ENCODE peak calls at places on chromosomes 6 and 20, in six cellular contexts. N is SK-N-SH, D is H1, Z is HepG2, B is K562, K is GM12878. C is an unnamed sample.

GRCh38 chr6:100175814-100176275 is 181.8 kb upstream of the MCHR2 start:
- DNase-seq in N (no peak), K (no peak), D (no peak), B (no peak), Z (peak; percentile 16), C (no peak)

GRCh38 chr6:149727793-149728498 is 10.0 kb upstream of the LATS1 start:
- DNase-seq in B (no peak), D (no peak), Z (no peak), N (no peak), K (no peak), C (peak; percentile 63)

GRCh38 chr6:140809694-140810101 is 1323.0 kb upstream of the GJE1 start:
- DNase-seq in Z (no peak), D (no peak), K (peak; percentile 35), N (no peak), B (no peak), C (no peak)

GRCh38 chr6:134551245-134551960 is 233.5 kb upstream of the SGK1 start:
- DNase-seq in Z (no peak), K (no peak), D (no peak), N (no peak), B (no peak), C (no peak)

GRCh38 chr20:24656391-24656790 is 187.0 kb downstream of the SYNDIG1 start:
- DNase-seq in N (no peak), D (no peak), B (no peak), Z (no peak), K (no peak), C (no peak)

GRCh38 chr6:130995783-130996447 is 67.1 kb downstream of the EPB41L2 start:
- DNase-seq in Z (no peak), D (no peak), K (no peak), N (no peak), B (no peak), C (no peak)

GRCh38 chr20:59955131-59955796 is 3.0 kb upstream of the CDH26 start:
- DNase-seq in B (peak; percentile 14), N (no peak), D (no peak), K (no peak), Z (peak; percentile 53), C (no peak)

GRCh38 chr6:19988555-19988954 is 151.4 kb downstream of the ID4 start:
- DNase-seq in N (no peak), D (no peak), Z (peak; percentile 8), B (no peak), K (no peak), C (no peak)

GRCh38 chr6:28648035-28648877 is 122.6 kb downstream of the GPX5 start:
- DNase-seq in Z (peak; percentile 81), K (peak; percentile 77), N (peak; percentile 60), B (peak; percentile 36), D (peak; percentile 93), C (peak; percentile 71)

GRCh38 chr20:37276494-37277252 is 12.8 kb upstream of the MANBAL start:
- DNase-seq in D (no peak), N (peak; percentile 63), K (no peak), B (no peak), Z (peak; percentile 49), C (peak; percentile 51)

GRCh38 chr6:133040025-133040838 is 200.9 kb upstream of the EYA4 start:
- DNase-seq in D (no peak), B (no peak), Z (peak; percentile 54), K (no peak), N (peak; percentile 21), C (no peak)

GRCh38 chr6:11682525-11682924 is 96.1 kb downstream of the ADTRP start:
- DNase-seq in B (no peak), D (no peak), N (no peak), Z (no peak), K (no peak), C (no peak)

GRCh38 chr6:133707456-133707855 is 181.5 kb upstream of the TCF21 start:
- DNase-seq in K (peak; percentile 5), N (no peak), B (no peak), D (no peak), Z (no peak), C (no peak)

GRCh38 chr6:55943329-55943728 is 67.9 kb upstream of the BMP5 start:
- DNase-seq in D (no peak), B (no peak), Z (no peak), K (no peak), N (no peak), C (no peak)

GRCh38 chr20:63125893-63126601 is 89.9 kb downstream of the YTHDF1 start:
- DNase-seq in D (no peak), Z (no peak), N (no peak), B (no peak), K (no peak), C (no peak)

GRCh38 chr6:159762681-159763293 is 942 bp downstream of the ACAT2 start:
- DNase-seq in K (no peak), D (no peak), Z (peak; percentile 74), B (peak; percentile 55), N (no peak), C (no peak)

GRCh38 chr20:25310921-25311728 is 63.2 kb downstream of the PYGB start:
- DNase-seq in N (no peak), B (no peak), D (no peak), Z (peak; percentile 55), K (no peak), C (no peak)

GRCh38 chr6:124076336-124077048 is 272.8 kb downstream of the NKAIN2 start:
- DNase-seq in B (no peak), D (no peak), K (no peak), Z (no peak), N (no peak), C (no peak)

GRCh38 chr20:32452776-32453466 is 94.8 kb downstream of the ASXL1 start:
- DNase-seq in B (no peak), Z (no peak), D (no peak), N (no peak), K (no peak), C (no peak)

GRCh38 chr20:53334861-53335260 is 258.8 kb downstream of the ZNF217 start:
- DNase-seq in D (no peak), Z (no peak), N (no peak), K (no peak), B (no peak), C (no peak)

GRCh38 chr6:157879873-157880254 is 56.8 kb downstream of the SNX9 start:
- DNase-seq in B (no peak), N (no peak), D (no peak), K (no peak), Z (no peak), C (no peak)

GRCh38 chr6:9086331-9086730 is 651.0 kb upstream of the SLC35B3 start:
- DNase-seq in B (no peak), D (no peak), Z (no peak), K (no peak), N (no peak), C (no peak)

GRCh38 chr6:153125032-153125431 is 6.0 kb downstream of the RGS17 start:
- DNase-seq in B (no peak), K (no peak), D (no peak), N (no peak), Z (no peak), C (no peak)

GRCh38 chr20:24118096-24118780 is 129.7 kb upstream of the GGTLC1 start:
- DNase-seq in Z (no peak), N (peak; percentile 52), D (no peak), K (no peak), B (no peak), C (no peak)

DNA sequence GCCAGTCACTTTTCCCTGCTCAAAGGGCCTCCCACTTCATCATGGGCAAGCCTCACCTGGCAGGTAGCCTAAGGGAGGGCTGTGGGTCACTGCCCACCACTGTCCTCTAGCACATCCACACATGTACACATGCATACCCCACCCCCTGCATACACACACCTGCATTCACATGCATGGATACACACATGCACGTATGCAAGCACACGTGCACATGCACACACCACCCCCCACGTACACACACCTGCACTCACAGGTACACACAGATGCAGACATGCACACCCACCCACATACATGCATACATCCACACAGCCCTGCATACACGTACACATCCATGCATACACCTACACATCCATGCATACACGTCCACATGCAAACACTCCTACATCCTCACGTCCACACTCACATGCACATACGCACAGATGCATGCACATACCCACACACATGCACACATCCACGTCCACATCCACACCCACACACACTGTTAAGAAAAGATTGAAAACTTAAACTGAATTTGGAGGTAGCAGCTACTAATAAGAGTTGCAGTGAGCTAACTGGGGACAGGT is 14.0 kb upstream of the EXOC2 start:
- DNase-seq in B (no peak), D (peak; percentile 40), Z (no peak), K (no peak), N (no peak), C (no peak)
- TF ChIP-seq GABPA in B (no peak), D (no peak), Z (no peak), K (no peak), N (no peak), C (no peak)

GRCh38 chr6:18389479-18389878 is 2.3 kb downstream of the RNF144B start:
- DNase-seq in K (no peak), D (no peak), Z (no peak), N (no peak), B (no peak), C (no peak)
- TF ChIP-seq GABPA in K (no peak), D (no peak), Z (no peak), N (no peak), B (no peak), C (no peak)

GRCh38 chr6:23826587-23826986 is 299.4 kb upstream of the NRSN1 start:
- DNase-seq in D (no peak), B (no peak), K (no peak), Z (no peak), N (no peak), C (no peak)

GRCh38 chr6:23823421-23823820 is 302.6 kb upstream of the NRSN1 start:
- DNase-seq in K (no peak), D (no peak), B (no peak), N (no peak), Z (peak; percentile 79), C (no peak)

GRCh38 chr6:23828861-23829260 is 297.2 kb upstream of the NRSN1 start:
- DNase-seq in K (no peak), Z (no peak), D (no peak), B (no peak), N (no peak), C (no peak)
- TF ChIP-seq GABPA in K (no peak), Z (no peak), D (no peak), B (no peak), N (no peak), C (no peak)

GRCh38 chr6:75481936-75482593 is 11.5 kb downstream of the FILIP1 start:
- DNase-seq in Z (no peak), K (no peak), D (no peak), N (no peak), B (no peak), C (no peak)
- TF ChIP-seq GABPA in Z (no peak), K (no peak), D (no peak), N (no peak), B (no peak), C (no peak)

C was measured in HL-60.